ENCODE peak calls at places on chromosomes 7 and 10, in five cellular contexts. X is kidney epithelial cell; E is CD8-positive, alpha-beta T cell; R is upper lobe of right lung; U is uterus. A is an unnamed sample.

GRCh38 chr7:1770331-1770730 is 100.3 kb downstream of the ELFN1 start:
- DNase-seq in X (no peak), E (no peak), R (no peak), U (no peak), A (no peak)

GRCh38 chr7:6221340-6222319 is 50.8 kb downstream of the CYTH3 start:
- DNase-seq in U (no peak), R (no peak), E (peak), X (no peak), A (no peak)

GRCh38 chr7:47546728-47547494 is 35.0 kb downstream of the TNS3 start:
- DNase-seq in U (no peak), R (no peak), X (no peak), E (no peak), A (no peak)

GRCh38 chr10:103622286-103622685 is 128.8 kb downstream of the NEURL1 start:
- DNase-seq in R (no peak), E (no peak), X (no peak), U (no peak), A (no peak)

GRCh38 chr10:77497748-77498147 is 139.9 kb downstream of the KCNMA1 start:
- DNase-seq in E (no peak), U (no peak), X (no peak), R (no peak), A (no peak)

GRCh38 chr10:69209787-69210480 is 10.2 kb upstream of the HKDC1 start:
- DNase-seq in X (no peak), E (no peak), R (no peak), U (no peak), A (no peak)

GRCh38 chr7:157411580-157411979 is 74.8 kb downstream of the DNAJB6 start:
- DNase-seq in U (no peak), R (no peak), X (no peak), E (peak), A (no peak)

GRCh38 chr10:74194999-74195398 is 44.0 kb downstream of the ADK start:
- DNase-seq in X (no peak), R (no peak), U (no peak), E (no peak), A (no peak)

GRCh38 chr7:116097365-116098009 is 66.9 kb upstream of the TFEC start:
- DNase-seq in R (no peak), U (no peak), E (no peak), X (peak), A (no peak)

GRCh38 chr7:21617916-21618390 is 75.1 kb downstream of the DNAH11 start:
- DNase-seq in U (no peak), X (no peak), E (no peak), R (no peak), A (no peak)

GRCh38 chr7:105932835-105933477 is 30.1 kb upstream of the CDHR3 start:
- DNase-seq in E (no peak), U (no peak), X (no peak), R (no peak), A (no peak)

GRCh38 chr7:44955733-44956132 is 23.1 kb downstream of the MYO1G start:
- DNase-seq in R (no peak), X (no peak), U (no peak), E (no peak), A (no peak)

GRCh38 chr7:107147464-107148214 is 21.2 kb upstream of the HBP1 start:
- DNase-seq in U (no peak), R (no peak), X (no peak), E (peak), A (peak)

GRCh38 chr7:107966701-107967100 is 36.3 kb downstream of the LAMB1 start:
- DNase-seq in X (peak), U (no peak), R (no peak), E (no peak), A (no peak)

GRCh38 chr7:111559665-111560064 is 2.6 kb downstream of the IMMP2L start:
- DNase-seq in X (no peak), R (no peak), U (no peak), E (no peak), A (no peak)

GRCh38 chr10:29767958-29768357 is 133.2 kb upstream of the SVIL start:
- DNase-seq in X (no peak), U (no peak), E (no peak), R (no peak), A (no peak)

GRCh38 chr10:4074559-4075407 is 289.8 kb upstream of the KLF6 start:
- DNase-seq in R (no peak), E (no peak), X (no peak), U (no peak), A (no peak)

GRCh38 chr10:59366310-59366709 is 4.0 kb upstream of the FAM13C start:
- DNase-seq in R (no peak), X (no peak), U (peak), E (no peak), A (peak)

GRCh38 chr10:29316308-29317026 is 27.6 kb downstream of the LYZL1 start:
- DNase-seq in X (no peak), R (no peak), U (no peak), E (no peak), A (no peak)

GRCh38 chr7:27606270-27607209 is 56.1 kb downstream of the HIBADH start:
- DNase-seq in R (no peak), E (no peak), U (no peak), X (peak), A (no peak)

GRCh38 chr7:112205348-112206237 is 606 bp downstream of the DOCK4 start:
- DNase-seq in X (no peak), E (peak), U (peak), R (peak), A (peak)

GRCh38 chr7:96985992-96986391 is 19.4 kb upstream of the DLX6 start:
- DNase-seq in E (no peak), R (no peak), X (no peak), U (no peak), A (no peak)

GRCh38 chr7:31133497-31133896 is 81.4 kb downstream of the ADCYAP1R1 start:
- DNase-seq in X (no peak), E (no peak), R (no peak), U (no peak), A (no peak)

DNA sequence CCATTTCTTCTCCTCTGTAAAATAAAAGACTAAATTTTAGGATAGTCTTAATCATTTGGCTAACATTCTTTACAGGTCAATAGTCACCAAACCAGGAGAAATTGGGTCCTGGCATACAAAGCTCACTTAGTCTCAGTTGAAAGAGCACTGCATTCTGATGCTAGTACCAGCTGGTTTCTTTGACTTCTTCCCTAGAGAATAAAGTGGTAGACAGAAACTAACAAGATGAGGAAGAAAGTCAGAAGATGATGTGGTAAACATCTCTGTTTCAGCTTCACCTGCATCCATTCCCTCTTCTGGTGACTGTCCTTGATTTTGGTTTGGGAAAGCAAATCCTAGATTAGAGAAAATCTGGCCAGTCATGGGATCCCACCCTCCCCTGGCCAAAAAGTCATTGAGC is 37.2 kb downstream of the NKX2-3 start:
- DNase-seq in E (no peak), X (no peak), R (no peak), U (no peak), A (no peak)
- TF ChIP-seq CTCF in E (no peak), X (no peak), R (no peak), U (no peak), A (no peak)

DNA sequence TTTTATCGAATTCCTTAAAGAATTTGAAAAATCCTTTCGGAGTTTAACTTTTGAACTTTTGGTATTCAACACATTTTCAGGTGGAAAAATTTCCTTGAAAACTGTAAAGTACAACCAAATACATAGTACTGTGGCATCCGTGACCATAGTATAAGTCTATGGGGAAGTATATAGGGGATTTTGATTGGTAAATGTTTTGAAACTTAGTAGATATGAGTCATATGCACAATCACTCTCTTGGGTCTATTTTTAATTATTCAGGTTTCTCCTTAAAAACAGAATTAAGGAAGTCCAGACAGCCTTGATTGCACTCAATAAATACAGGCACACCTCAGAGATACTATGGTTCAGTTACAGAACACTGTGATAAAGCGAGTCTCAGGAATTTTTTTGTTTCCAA is 64.2 kb downstream of the AVL9 start:
- DNase-seq in R (no peak), X (no peak), E (no peak), U (no peak), A (no peak)
- TF ChIP-seq CTCF in R (no peak), X (no peak), E (no peak), U (no peak), A (no peak)

DNA sequence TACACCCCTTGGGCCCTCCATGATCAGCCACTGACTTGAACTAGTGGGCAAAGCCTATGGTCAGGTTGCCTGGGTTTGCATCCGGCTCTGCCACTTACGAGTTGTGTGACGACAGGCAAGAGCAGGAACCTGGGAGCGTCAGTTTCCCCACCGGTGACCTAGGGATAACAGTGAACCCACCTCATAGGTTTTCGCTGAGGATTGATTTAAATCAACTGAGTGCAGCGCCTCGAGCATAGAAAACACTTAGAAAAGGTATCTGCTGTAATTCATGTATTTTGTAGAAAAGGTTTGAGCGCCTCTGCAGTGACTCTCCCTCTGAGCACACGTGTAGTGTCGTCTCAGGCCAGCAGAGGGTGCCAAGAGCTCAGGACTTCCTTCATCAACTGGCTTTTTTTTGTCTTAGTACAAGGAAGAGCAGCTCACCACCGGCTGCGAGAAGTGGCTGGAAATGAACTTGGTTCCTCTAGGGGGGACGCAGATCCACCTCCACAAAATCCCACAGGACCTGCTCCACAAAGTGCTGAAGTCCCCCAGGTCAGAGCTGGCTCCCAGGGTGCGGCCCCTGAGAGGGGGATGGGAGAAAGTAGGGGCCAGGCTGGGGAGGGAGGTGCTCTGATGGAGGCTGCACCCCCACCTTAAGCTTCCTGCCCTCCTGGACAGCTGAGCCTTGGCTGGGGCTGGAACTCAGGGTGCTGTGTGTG is 27.7 kb downstream of the BTBD16 start:
- DNase-seq in E (peak), X (peak), U (peak), R (peak), A (peak)
- TF ChIP-seq CTCF in E (peak), X (peak), U (peak), R (peak), A (peak)

DNA sequence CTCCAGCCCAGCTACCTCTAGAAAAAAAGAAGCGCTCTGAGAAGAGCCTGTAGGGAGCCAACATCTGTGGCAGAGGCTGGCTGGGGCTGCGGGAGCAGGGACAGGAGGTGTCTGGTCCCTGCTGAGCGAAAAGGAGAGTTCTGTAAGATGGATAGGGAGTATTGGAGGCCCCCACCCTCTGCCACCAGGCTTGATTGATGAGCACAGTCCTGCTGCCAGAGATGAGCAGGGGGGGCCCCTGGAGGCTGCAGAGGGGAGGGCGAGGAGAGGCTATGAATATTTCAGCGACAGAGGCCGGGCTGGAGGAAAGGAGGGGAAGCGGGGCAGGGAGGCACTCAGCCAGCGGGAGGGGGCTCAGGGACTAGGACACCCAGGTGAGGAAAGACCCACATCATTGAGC is 44.5 kb upstream of the HSPB1 start:
- DNase-seq in X (no peak), E (no peak), U (no peak), R (no peak), A (no peak)
- TF ChIP-seq CTCF in X (no peak), E (no peak), U (no peak), R (no peak), A (no peak)

GRCh38 chr10:101710793-101711192 is 15.8 kb upstream of the FBXW4 start:
- DNase-seq in R (no peak), U (no peak), E (no peak), X (no peak), A (no peak)

GRCh38 chr10:101708073-101708472 is 13.1 kb upstream of the FBXW4 start:
- DNase-seq in E (no peak), U (no peak), X (no peak), R (no peak), A (no peak)

GRCh38 chr10:101709359-101710063 is 14.5 kb upstream of the FBXW4 start:
- DNase-seq in U (no peak), X (no peak), R (no peak), E (no peak), A (no peak)

GRCh38 chr10:101708870-101709269 is 13.9 kb upstream of the FBXW4 start:
- DNase-seq in X (no peak), E (no peak), R (no peak), U (no peak), A (no peak)

GRCh38 chr10:101710064-101710695 is 15.2 kb upstream of the FBXW4 start:
- DNase-seq in U (no peak), R (no peak), X (no peak), E (no peak), A (no peak)
- TF ChIP-seq CTCF in U (no peak), R (peak), X (no peak), E (no peak), A (no peak)

GRCh38 chr10:75718996-75719395 is 287.6 kb downstream of the LRMDA start:
- DNase-seq in R (no peak), X (no peak), E (no peak), U (no peak), A (no peak)

GRCh38 chr10:75716506-75716905 is 285.1 kb downstream of the LRMDA start:
- DNase-seq in X (no peak), U (no peak), E (no peak), R (no peak), A (no peak)

GRCh38 chr10:75722609-75723008 is 291.2 kb downstream of the LRMDA start:
- DNase-seq in X (no peak), R (no peak), E (no peak), U (no peak), A (no peak)

GRCh38 chr10:75712241-75712880 is 280.9 kb downstream of the LRMDA start:
- DNase-seq in X (no peak), E (no peak), U (no peak), R (no peak), A (no peak)

GRCh38 chr10:75717126-75717916 is 285.9 kb downstream of the LRMDA start:
- DNase-seq in U (no peak), E (no peak), X (no peak), R (no peak), A (no peak)
- TF ChIP-seq CTCF in U (peak), E (no peak), X (no peak), R (no peak), A (no peak)

DNA sequence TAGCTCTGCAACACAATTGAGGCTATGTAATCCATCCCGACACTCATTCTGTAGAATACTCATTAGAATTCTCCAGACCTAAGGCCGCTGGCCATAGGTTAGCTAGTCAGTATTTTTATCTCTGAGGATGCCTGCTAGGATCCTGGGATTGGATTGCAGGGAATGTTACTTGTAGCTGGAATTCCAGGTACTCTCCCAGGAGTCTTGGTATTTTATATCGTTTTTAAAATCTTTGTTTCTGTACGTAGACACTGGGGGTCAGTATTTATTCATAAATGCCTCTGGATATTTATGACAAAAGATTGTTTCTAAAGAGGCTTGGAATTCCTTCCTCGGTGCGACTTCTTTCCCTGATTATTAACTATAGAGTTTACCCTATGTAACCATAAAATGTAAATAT is 40.1 kb downstream of the BPGM start:
- DNase-seq in R (no peak), E (no peak), U (no peak), X (no peak), A (no peak)
- TF ChIP-seq CTCF in R (peak), E (no peak), U (peak), X (no peak), A (no peak)

GRCh38 chr10:62958980-62959379 is 142.8 kb upstream of the EGR2 start:
- DNase-seq in R (no peak), E (no peak), U (no peak), X (no peak), A (no peak)

GRCh38 chr10:62959553-62959952 is 143.4 kb upstream of the EGR2 start:
- DNase-seq in X (no peak), U (no peak), E (no peak), R (no peak), A (no peak)

GRCh38 chr10:62960416-62960815 is 144.2 kb upstream of the EGR2 start:
- DNase-seq in R (no peak), U (no peak), X (no peak), E (no peak), A (no peak)

GRCh38 chr10:62961951-62962523 is 145.9 kb upstream of the EGR2 start:
- DNase-seq in U (no peak), E (no peak), R (no peak), X (no peak), A (no peak)
- TF ChIP-seq CTCF in U (no peak), E (no peak), R (no peak), X (no peak), A (no peak)

DNA sequence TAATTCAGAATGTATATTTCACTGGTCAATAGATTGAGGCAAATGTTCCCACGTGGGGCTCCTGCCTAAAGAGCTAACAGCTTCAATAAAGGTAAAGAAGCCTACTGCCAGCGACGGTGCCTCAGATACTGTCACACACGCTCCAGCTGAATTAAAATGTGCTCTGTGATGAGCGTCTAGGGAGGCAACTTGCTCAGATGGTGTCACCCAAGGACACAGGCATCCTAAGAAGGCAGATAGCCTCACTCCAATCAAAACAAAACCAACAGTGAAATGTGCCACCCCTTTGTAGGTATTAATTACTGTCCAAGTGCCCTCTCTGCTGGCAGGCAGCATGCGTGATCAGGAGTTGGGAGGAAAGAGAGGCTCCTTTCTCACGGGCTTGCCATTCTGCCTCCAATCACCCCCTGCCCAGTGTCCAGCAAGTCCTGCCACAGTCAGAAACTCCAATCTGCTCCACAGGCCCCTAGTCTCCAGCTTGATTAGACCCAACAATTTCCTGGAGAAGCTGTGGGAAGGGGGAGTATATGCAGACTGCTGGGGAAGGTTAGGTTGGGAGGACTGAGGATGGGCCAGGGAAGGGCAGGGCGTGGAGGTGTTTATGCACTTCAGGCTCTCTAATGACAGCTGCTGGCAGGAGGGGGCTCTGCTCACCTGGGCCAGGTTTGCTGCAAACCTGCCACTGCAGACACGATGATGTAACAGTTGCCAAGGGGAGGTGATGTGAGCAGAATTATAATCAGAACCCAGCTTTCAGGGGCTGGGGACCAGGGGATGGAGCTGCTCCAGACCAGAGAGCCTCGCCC is 297.9 kb downstream of the GRID1 start:
- DNase-seq in E (no peak), U (no peak), X (no peak), R (peak), A (no peak)
- TF ChIP-seq CTCF in E (no peak), U (no peak), X (no peak), R (no peak), A (no peak)

A was measured in endothelial cell.